ENCODE peak calls at places on chromosomes 5 and 9, in five cellular contexts. One of them, this sample, is unnamed.

GRCh38 chr5:169763437-169764301 is 126.6 kb downstream of the DOCK2 start:
- DNase-seq in GM23338: no peak
- DNase-seq in GM12878: peak
- DNase-seq in HepG2: no peak
- DNase-seq in A549: no peak
- DNase-seq in this sample: no peak

GRCh38 chr5:180804129-180804601 is 1.6 kb upstream of the MGAT1 start:
- DNase-seq in GM23338: no peak
- DNase-seq in GM12878: no peak
- DNase-seq in HepG2: no peak
- DNase-seq in A549: no peak
- DNase-seq in this sample: no peak

GRCh38 chr5:59769832-59770231 is 123.7 kb downstream of the PDE4D start:
- DNase-seq in GM23338: no peak
- DNase-seq in GM12878: no peak
- DNase-seq in HepG2: no peak
- DNase-seq in A549: no peak
- DNase-seq in this sample: no peak

GRCh38 chr5:141155540-141156374 is 5.9 kb downstream of the PCDHB6 start:
- DNase-seq in GM23338: peak
- DNase-seq in GM12878: no peak
- DNase-seq in HepG2: no peak
- DNase-seq in A549: peak
- DNase-seq in this sample: no peak

GRCh38 chr9:83451308-83451707 is 86.9 kb downstream of the FRMD3 start:
- DNase-seq in GM23338: no peak
- DNase-seq in GM12878: no peak
- DNase-seq in HepG2: no peak
- DNase-seq in A549: no peak
- DNase-seq in this sample: no peak

GRCh38 chr5:177538876-177539275 is 15.5 kb downstream of the FAM193B start:
- DNase-seq in GM23338: no peak
- DNase-seq in GM12878: no peak
- DNase-seq in HepG2: no peak
- DNase-seq in A549: no peak
- DNase-seq in this sample: no peak

GRCh38 chr5:112396430-112396829 is 22.6 kb downstream of the EPB41L4A start:
- DNase-seq in GM23338: no peak
- DNase-seq in GM12878: no peak
- DNase-seq in HepG2: no peak
- DNase-seq in A549: no peak
- DNase-seq in this sample: no peak

GRCh38 chr5:153974131-153974812 is 64.4 kb downstream of the FAM114A2 start:
- DNase-seq in GM23338: peak
- DNase-seq in GM12878: no peak
- DNase-seq in HepG2: peak
- DNase-seq in A549: peak
- DNase-seq in this sample: peak

GRCh38 chr5:21806943-21807342 is 1046.2 kb downstream of the CDH12 start:
- DNase-seq in GM23338: no peak
- DNase-seq in GM12878: no peak
- DNase-seq in HepG2: no peak
- DNase-seq in A549: no peak
- DNase-seq in this sample: no peak

GRCh38 chr5:39381376-39381775 is 17.1 kb upstream of the C9 start:
- DNase-seq in GM23338: no peak
- DNase-seq in GM12878: no peak
- DNase-seq in HepG2: no peak
- DNase-seq in A549: no peak
- DNase-seq in this sample: peak

GRCh38 chr5:149537374-149537959 is 13.8 kb downstream of the CSNK1A1 start:
- DNase-seq in GM23338: no peak
- DNase-seq in GM12878: no peak
- DNase-seq in HepG2: no peak
- DNase-seq in A549: no peak
- DNase-seq in this sample: no peak

GRCh38 chr9:109482391-109482916 is 15.7 kb downstream of the PTPN3 start:
- DNase-seq in GM23338: no peak
- DNase-seq in GM12878: no peak
- DNase-seq in HepG2: no peak
- DNase-seq in A549: no peak
- DNase-seq in this sample: no peak

GRCh38 chr5:75566710-75567309 is 44.4 kb upstream of the ANKDD1B start:
- DNase-seq in GM23338: no peak
- DNase-seq in GM12878: peak
- DNase-seq in HepG2: peak
- DNase-seq in A549: peak
- DNase-seq in this sample: peak

GRCh38 chr5:126368239-126368812 is 54.9 kb upstream of the GRAMD2B start:
- DNase-seq in GM23338: peak
- DNase-seq in GM12878: no peak
- DNase-seq in HepG2: peak
- DNase-seq in A549: no peak
- DNase-seq in this sample: no peak

GRCh38 chr9:77569335-77569734 is 78.8 kb downstream of the GNA14 start:
- DNase-seq in GM23338: peak
- DNase-seq in GM12878: no peak
- DNase-seq in HepG2: no peak
- DNase-seq in A549: no peak
- DNase-seq in this sample: no peak
- TF ChIP-seq JUNB in GM23338: no peak
- TF ChIP-seq JUNB in GM12878: no peak
- TF ChIP-seq JUNB in HepG2: no peak
- TF ChIP-seq JUNB in A549: no peak
- TF ChIP-seq JUNB in this sample: no peak

GRCh38 chr5:31916327-31916726 is 257.8 kb downstream of the GOLPH3 start:
- DNase-seq in GM23338: no peak
- DNase-seq in GM12878: no peak
- DNase-seq in HepG2: no peak
- DNase-seq in A549: no peak
- DNase-seq in this sample: no peak

GRCh38 chr5:31918739-31919138 is 255.4 kb downstream of the GOLPH3 start:
- DNase-seq in GM23338: no peak
- DNase-seq in GM12878: no peak
- DNase-seq in HepG2: no peak
- DNase-seq in A549: no peak
- DNase-seq in this sample: no peak

GRCh38 chr5:31909073-31909472 is 265.0 kb downstream of the GOLPH3 start:
- DNase-seq in GM23338: no peak
- DNase-seq in GM12878: no peak
- DNase-seq in HepG2: no peak
- DNase-seq in A549: no peak
- DNase-seq in this sample: no peak

GRCh38 chr5:31911291-31912265 is 262.5 kb downstream of the GOLPH3 start:
- DNase-seq in GM23338: no peak
- DNase-seq in GM12878: no peak
- DNase-seq in HepG2: no peak
- DNase-seq in A549: no peak
- DNase-seq in this sample: no peak

DNA sequence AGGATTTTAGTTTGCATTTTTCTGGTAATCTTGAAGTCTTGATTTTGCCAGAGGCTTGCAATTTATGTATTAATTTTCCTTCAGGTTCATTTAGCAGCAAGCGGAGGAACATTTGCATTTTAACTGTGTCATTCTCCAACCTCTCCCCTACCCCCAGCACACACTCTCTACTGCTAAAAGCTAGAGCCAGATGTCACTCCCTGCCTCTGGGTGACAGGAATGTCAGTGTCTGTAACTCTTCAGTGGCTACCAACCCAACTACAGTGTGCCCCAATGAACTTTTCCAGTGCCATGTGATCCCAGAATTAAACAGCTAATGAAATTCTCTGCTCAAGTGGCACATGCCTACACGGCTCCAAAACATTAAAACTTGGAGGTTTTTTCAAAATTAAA is 260.3 kb downstream of the GOLPH3 start:
- DNase-seq in GM23338: no peak
- DNase-seq in GM12878: no peak
- DNase-seq in HepG2: no peak
- DNase-seq in A549: no peak
- DNase-seq in this sample: no peak
- TF ChIP-seq JUNB in GM23338: no peak
- TF ChIP-seq JUNB in GM12878: no peak
- TF ChIP-seq JUNB in HepG2: no peak
- TF ChIP-seq JUNB in A549: no peak
- TF ChIP-seq JUNB in this sample: no peak

GRCh38 chr9:111572945-111573604 is 26.4 kb downstream of the PTGR1 start:
- DNase-seq in GM23338: no peak
- DNase-seq in GM12878: no peak
- DNase-seq in HepG2: no peak
- DNase-seq in A549: no peak
- DNase-seq in this sample: no peak
- TF ChIP-seq JUNB in GM23338: no peak
- TF ChIP-seq JUNB in GM12878: no peak
- TF ChIP-seq JUNB in HepG2: no peak
- TF ChIP-seq JUNB in A549: no peak
- TF ChIP-seq JUNB in this sample: no peak

DNA sequence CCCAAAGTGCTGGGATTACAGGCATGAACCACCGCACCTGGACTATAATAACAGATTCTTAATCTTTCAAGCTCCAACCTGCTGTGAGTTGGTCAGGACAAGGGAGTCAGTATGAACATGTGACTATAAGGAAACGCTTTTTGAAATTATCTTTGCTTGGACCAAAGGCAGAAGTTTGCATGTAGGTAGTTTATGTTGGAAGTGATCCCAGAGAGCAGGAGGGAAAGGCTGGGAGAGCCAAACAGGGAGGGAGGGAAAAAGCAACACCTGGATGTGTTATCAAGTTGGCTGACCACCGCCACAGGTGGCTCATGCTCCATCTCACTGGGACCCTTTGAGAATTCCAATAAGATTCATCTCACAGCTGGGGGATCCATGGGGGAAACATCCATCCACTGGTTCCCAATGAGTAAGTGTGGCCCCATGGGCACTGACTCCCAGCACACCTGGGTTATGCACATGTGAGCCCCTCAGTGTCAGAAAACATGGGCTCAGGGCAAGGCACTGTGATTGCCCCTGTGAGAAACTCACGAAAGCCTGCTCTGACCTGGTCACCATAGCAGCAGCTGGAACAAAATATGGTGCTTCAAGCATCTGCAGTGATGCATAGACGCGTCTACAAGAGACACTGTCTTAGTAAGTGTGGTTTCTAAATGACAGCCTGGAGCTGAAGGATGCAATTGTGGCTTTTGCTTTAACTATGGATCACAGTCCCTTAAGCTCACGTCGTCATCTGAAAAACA is 62.1 kb downstream of the ARSB start:
- DNase-seq in GM23338: no peak
- DNase-seq in GM12878: no peak
- DNase-seq in HepG2: no peak
- DNase-seq in A549: no peak
- DNase-seq in this sample: no peak
- TF ChIP-seq JUNB in GM23338: no peak
- TF ChIP-seq JUNB in GM12878: no peak
- TF ChIP-seq JUNB in HepG2: no peak
- TF ChIP-seq JUNB in A549: no peak
- TF ChIP-seq JUNB in this sample: no peak

DNA sequence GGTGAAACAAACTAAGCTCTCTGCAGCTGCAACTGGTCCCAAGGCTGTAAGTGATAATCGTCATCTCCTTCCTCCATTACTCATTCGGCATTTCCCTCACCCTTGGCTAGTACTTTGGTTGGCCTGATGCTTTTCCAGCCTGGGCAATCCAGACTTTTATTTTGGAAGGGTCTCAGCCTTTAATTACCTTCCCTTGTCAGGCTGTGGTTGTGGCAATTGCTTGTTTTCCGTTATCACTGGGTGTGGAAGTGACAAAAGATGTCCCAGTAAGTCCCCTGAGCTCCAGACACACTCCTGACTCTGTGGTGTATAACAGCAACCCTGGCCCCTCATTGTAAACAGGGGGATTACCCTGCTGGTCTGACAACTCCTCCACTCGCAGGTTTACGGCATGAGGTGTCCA is 6.3 kb upstream of the FAF2 start:
- DNase-seq in GM23338: peak
- DNase-seq in GM12878: no peak
- DNase-seq in HepG2: peak
- DNase-seq in A549: no peak
- DNase-seq in this sample: no peak
- TF ChIP-seq JUNB in GM23338: no peak
- TF ChIP-seq JUNB in GM12878: no peak
- TF ChIP-seq JUNB in HepG2: no peak
- TF ChIP-seq JUNB in A549: no peak
- TF ChIP-seq JUNB in this sample: no peak

GRCh38 chr5:107063511-107063910 is 607.2 kb downstream of the EFNA5 start:
- DNase-seq in GM23338: no peak
- DNase-seq in GM12878: no peak
- DNase-seq in HepG2: no peak
- DNase-seq in A549: no peak
- DNase-seq in this sample: no peak

GRCh38 chr5:107056278-107056677 is 614.5 kb downstream of the EFNA5 start:
- DNase-seq in GM23338: no peak
- DNase-seq in GM12878: no peak
- DNase-seq in HepG2: no peak
- DNase-seq in A549: no peak
- DNase-seq in this sample: no peak

GRCh38 chr5:107058239-107058638 is 612.5 kb downstream of the EFNA5 start:
- DNase-seq in GM23338: no peak
- DNase-seq in GM12878: no peak
- DNase-seq in HepG2: no peak
- DNase-seq in A549: peak
- DNase-seq in this sample: no peak
- TF ChIP-seq JUNB in GM23338: no peak
- TF ChIP-seq JUNB in GM12878: no peak
- TF ChIP-seq JUNB in HepG2: no peak
- TF ChIP-seq JUNB in A549: no peak
- TF ChIP-seq JUNB in this sample: no peak

GRCh38 chr9:92313624-92314012 is 11.5 kb downstream of the NOL8 start:
- DNase-seq in GM23338: no peak
- DNase-seq in GM12878: no peak
- DNase-seq in HepG2: no peak
- DNase-seq in A549: no peak
- DNase-seq in this sample: no peak

GRCh38 chr9:92310562-92310961 is 14.6 kb downstream of the NOL8 start:
- DNase-seq in GM23338: no peak
- DNase-seq in GM12878: no peak
- DNase-seq in HepG2: no peak
- DNase-seq in A549: no peak
- DNase-seq in this sample: no peak

GRCh38 chr9:92312887-92313623 is 12.1 kb downstream of the NOL8 start:
- DNase-seq in GM23338: no peak
- DNase-seq in GM12878: no peak
- DNase-seq in HepG2: no peak
- DNase-seq in A549: no peak
- DNase-seq in this sample: no peak

DNA sequence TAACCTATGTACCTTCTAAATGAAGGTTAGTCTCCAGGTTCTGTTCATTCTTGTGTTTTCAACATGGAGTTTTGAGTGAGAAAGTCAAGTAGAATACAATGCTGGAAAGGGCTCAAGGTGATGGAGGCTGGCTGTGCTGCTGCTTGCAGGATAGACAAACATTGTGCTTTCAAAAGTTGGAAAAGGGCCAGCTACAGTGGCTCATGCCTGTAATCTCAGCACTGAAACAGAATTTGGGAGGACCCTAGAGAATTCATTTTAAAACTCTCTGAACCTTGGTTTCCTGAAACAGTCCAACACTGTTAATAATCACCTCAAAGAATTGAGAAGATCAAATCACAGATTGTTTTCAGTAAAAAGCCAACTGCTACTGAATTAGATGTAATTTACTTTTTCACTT is 15.4 kb upstream of the IARS1 start:
- DNase-seq in GM23338: no peak
- DNase-seq in GM12878: no peak
- DNase-seq in HepG2: no peak
- DNase-seq in A549: no peak
- DNase-seq in this sample: no peak
- TF ChIP-seq JUNB in GM23338: no peak
- TF ChIP-seq JUNB in GM12878: no peak
- TF ChIP-seq JUNB in HepG2: no peak
- TF ChIP-seq JUNB in A549: no peak
- TF ChIP-seq JUNB in this sample: no peak

GRCh38 chr5:138962619-138963370 is 87.7 kb upstream of the LRRTM2 start:
- DNase-seq in GM23338: peak
- DNase-seq in GM12878: no peak
- DNase-seq in HepG2: no peak
- DNase-seq in A549: no peak
- DNase-seq in this sample: no peak
- TF ChIP-seq JUNB in GM23338: no peak
- TF ChIP-seq JUNB in GM12878: no peak
- TF ChIP-seq JUNB in HepG2: no peak
- TF ChIP-seq JUNB in A549: no peak
- TF ChIP-seq JUNB in this sample: no peak

This sample was measured in K562.